ENCODE peak calls at places on chromosomes 7 and 10, in five cellular contexts. K, C, Q, O and D are unnamed samples.

GRCh38 chr7:35185908-35186731 is 67.8 kb downstream of the TBX20 start:
- DNase-seq in O (peak; percentile 79), Q (peak; percentile 61), K (peak; percentile 72), C (peak; percentile 58), D (no peak)

GRCh38 chr7:112898432-112899290 is 108.5 kb upstream of the TMEM168 start:
- DNase-seq in C (no peak), K (no peak), Q (peak; percentile 72), O (no peak), D (no peak)

GRCh38 chr10:58661902-58662301 is 149.2 kb downstream of the BICC1 start:
- DNase-seq in C (no peak), O (no peak), K (no peak), Q (no peak), D (no peak)

GRCh38 chr7:87413029-87413428 is 62.5 kb downstream of the ABCB4 start:
- DNase-seq in O (no peak), Q (peak; percentile 57), K (no peak), C (no peak), D (no peak)

GRCh38 chr7:34821965-34822558 is 164.0 kb downstream of the NPSR1 start:
- DNase-seq in Q (no peak), C (no peak), O (no peak), K (no peak), D (no peak)

GRCh38 chr10:3468919-3469638 is 296.5 kb upstream of the PITRM1 start:
- DNase-seq in O (peak; percentile 66), Q (peak; percentile 95), K (peak; percentile 76), C (peak; percentile 62), D (no peak)

GRCh38 chr10:97138777-97139317 is 46.9 kb downstream of the SLIT1 start:
- DNase-seq in C (peak; percentile 22), O (no peak), Q (no peak), K (no peak), D (no peak)

GRCh38 chr7:152867482-152867833 is 107.9 kb downstream of the ACTR3B start:
- DNase-seq in C (no peak), O (no peak), Q (no peak), K (no peak), D (no peak)

GRCh38 chr7:157844611-157845010 is 507.8 kb downstream of the DNAJB6 start:
- DNase-seq in K (peak; percentile 43), Q (no peak), C (no peak), O (no peak), D (no peak)

GRCh38 chr10:127923646-127924045 is 16.7 kb downstream of the PTPRE start:
- DNase-seq in O (no peak), K (no peak), C (no peak), Q (no peak), D (no peak)
- H3K4me1 ChIP-seq in O (peaks cover 19% of the 10 kb centered on the region), K (peaks cover 100% of the 10 kb centered on the region), C (peaks cover 87% of the 10 kb centered on the region), Q (peaks cover 22% of the 10 kb centered on the region), D (no peaks in the 10 kb centered on the region)

GRCh38 chr10:45370202-45370955 is 3.6 kb upstream of the ALOX5 start:
- DNase-seq in C (no peak), Q (no peak), O (no peak), K (no peak), D (no peak)
- H3K4me1 ChIP-seq in C (peaks cover 21% of the 10 kb centered on the region), Q (peaks cover 20% of the 10 kb centered on the region), O (peaks cover 4% of the 10 kb centered on the region), K (peaks cover 26% of the 10 kb centered on the region), D (peaks cover 18% of the 10 kb centered on the region)

GRCh38 chr10:132636358-132636757 is 98.8 kb downstream of the INPP5A start:
- DNase-seq in C (peak; percentile 15), Q (no peak), K (no peak), O (peak; percentile 20), D (no peak)

GRCh38 chr10:132637477-132638129 is 100.0 kb downstream of the INPP5A start:
- DNase-seq in Q (peak; percentile 73), O (peak; percentile 4), K (no peak), C (peak; percentile 5), D (no peak)

GRCh38 chr10:132639470-132639869 is 101.9 kb downstream of the INPP5A start:
- DNase-seq in C (no peak), K (no peak), Q (no peak), O (no peak), D (no peak)

GRCh38 chr10:132640326-132641125 is 102.9 kb downstream of the INPP5A start:
- DNase-seq in O (no peak), K (peak; percentile 53), C (peak; percentile 12), Q (no peak), D (no peak)

GRCh38 chr10:132638130-132638515 is 100.5 kb downstream of the INPP5A start:
- DNase-seq in Q (no peak), O (no peak), C (peak; percentile 4), K (no peak), D (peak; percentile 2)
- H3K4me1 ChIP-seq in Q (peaks cover 2% of the 10 kb centered on the region), O (peaks cover 5% of the 10 kb centered on the region), C (peaks cover 55% of the 10 kb centered on the region), K (peaks cover 16% of the 10 kb centered on the region), D (peaks cover 4% of the 10 kb centered on the region)

GRCh38 chr10:102648269-102648888 is 4.1 kb downstream of the TRIM8 start:
- DNase-seq in C (no peak), K (peak; percentile 59), O (peak; percentile 7), Q (no peak), D (no peak)
- H3K4me1 ChIP-seq in C (peaks cover 95% of the 10 kb centered on the region), K (peaks cover 70% of the 10 kb centered on the region), O (peaks cover 40% of the 10 kb centered on the region), Q (peaks cover 60% of the 10 kb centered on the region), D (peaks cover 69% of the 10 kb centered on the region)

DNA sequence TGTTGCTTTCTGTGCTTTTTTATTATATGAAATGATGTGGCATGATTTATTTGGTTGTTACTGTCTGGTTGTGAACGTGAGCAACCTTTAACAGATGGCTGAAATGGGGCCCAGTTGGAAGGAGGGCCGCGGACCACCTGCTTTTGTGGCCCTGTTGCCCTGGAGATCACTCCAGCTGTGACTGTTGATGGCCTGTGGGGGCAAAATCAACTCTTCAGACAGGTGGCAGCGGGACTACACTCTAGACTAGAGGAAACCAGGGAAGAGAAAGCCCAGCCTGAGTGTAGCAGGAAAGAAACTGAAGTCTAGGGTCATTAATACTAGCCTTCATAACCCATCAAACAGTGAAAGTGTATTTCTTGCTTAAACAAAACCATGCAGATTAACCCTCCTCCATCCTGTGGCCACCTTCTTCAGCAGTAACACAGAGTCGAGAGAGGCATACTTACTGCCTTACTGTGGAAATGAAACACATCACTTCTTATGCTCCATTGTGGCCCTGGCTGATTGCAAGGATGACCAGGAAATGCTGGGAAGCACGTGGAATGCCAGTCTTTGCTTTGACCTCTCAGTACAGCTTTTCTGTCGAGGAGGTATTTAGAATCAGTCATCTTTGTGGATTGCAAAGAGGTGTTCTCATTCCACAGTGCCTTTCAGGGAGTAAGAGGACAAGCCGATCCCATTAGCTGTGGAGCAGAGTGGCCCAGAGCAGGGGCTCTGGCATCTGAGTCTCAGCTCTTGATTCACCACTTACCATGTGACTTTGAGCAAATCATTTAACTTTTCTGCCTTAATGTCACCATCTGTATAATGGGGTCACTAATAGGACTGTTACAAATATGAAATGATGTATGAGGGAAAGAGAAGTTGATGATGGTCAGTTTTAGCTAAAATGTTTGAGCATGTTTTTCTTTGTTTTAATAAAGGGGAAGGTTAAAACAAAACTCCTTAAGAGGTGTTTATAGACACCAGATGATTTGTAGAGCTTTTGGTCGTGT is 80.6 kb downstream of the CCNY start:
- DNase-seq in O (no peak), C (no peak), Q (no peak), K (no peak), D (no peak)
- H3K4me1 ChIP-seq in O (peaks cover 45% of the 10 kb centered on the region), C (peaks cover 97% of the 10 kb centered on the region), Q (peaks cover 35% of the 10 kb centered on the region), K (peaks cover 42% of the 10 kb centered on the region), D (peaks cover 38% of the 10 kb centered on the region)

GRCh38 chr7:137952406-137952805 is 49.5 kb downstream of the CREB3L2 start:
- DNase-seq in K (no peak), Q (no peak), O (no peak), C (no peak), D (no peak)

GRCh38 chr7:137950263-137950621 is 51.6 kb downstream of the CREB3L2 start:
- DNase-seq in Q (no peak), K (no peak), C (no peak), O (no peak), D (no peak)

GRCh38 chr7:137953043-137953691 is 48.7 kb downstream of the CREB3L2 start:
- DNase-seq in Q (peak; percentile 98), O (no peak), C (no peak), K (no peak), D (no peak)

GRCh38 chr7:137950967-137951366 is 50.9 kb downstream of the CREB3L2 start:
- DNase-seq in C (no peak), Q (no peak), K (no peak), O (no peak), D (no peak)

GRCh38 chr7:137951700-137952099 is 50.2 kb downstream of the CREB3L2 start:
- DNase-seq in Q (no peak), C (no peak), O (no peak), K (no peak), D (no peak)
- H3K4me1 ChIP-seq in Q (peaks cover 12% of the 10 kb centered on the region), C (peaks cover 80% of the 10 kb centered on the region), O (peaks cover 14% of the 10 kb centered on the region), K (peaks cover 33% of the 10 kb centered on the region), D (no peaks in the 10 kb centered on the region)

GRCh38 chr7:55070271-55070743 is 51.5 kb downstream of the EGFR start:
- DNase-seq in Q (no peak), C (no peak), K (no peak), O (no peak), D (no peak)

GRCh38 chr7:55071411-55072188 is 52.8 kb downstream of the EGFR start:
- DNase-seq in K (no peak), C (no peak), O (no peak), Q (peak; percentile 55), D (no peak)

GRCh38 chr7:55072251-55072650 is 53.4 kb downstream of the EGFR start:
- DNase-seq in O (no peak), Q (no peak), C (no peak), K (no peak), D (no peak)

GRCh38 chr7:55069271-55069792 is 50.5 kb downstream of the EGFR start:
- DNase-seq in C (no peak), K (no peak), Q (no peak), O (no peak), D (no peak)

GRCh38 chr7:55070839-55071238 is 52.0 kb downstream of the EGFR start:
- DNase-seq in C (no peak), Q (no peak), K (no peak), O (no peak), D (no peak)
- H3K4me1 ChIP-seq in C (peaks cover 50% of the 10 kb centered on the region), Q (peaks cover 44% of the 10 kb centered on the region), K (peaks cover 33% of the 10 kb centered on the region), O (peaks cover 9% of the 10 kb centered on the region), D (no peaks in the 10 kb centered on the region)